ENCODE peak calls at places on chromosomes 16 and 17, in ten cellular contexts. One of them, this sample, is unnamed.

GRCh38 chr17:64480951-64481350 is 15.9 kb downstream of the POLG2 start:
- DNase-seq in Right ventricle myocardium superior: no peak
- DNase-seq in Ammon's horn: no peak
- DNase-seq in HT-29: no peak
- DNase-seq in iPS DF 6.9: no peak
- DNase-seq in T-helper 1 cell: no peak
- DNase-seq in GM23338: no peak
- DNase-seq in HS-27A: no peak
- DNase-seq in epithelial cell of prostate: no peak
- DNase-seq in head of caudate nucleus: no peak
- DNase-seq in this sample: no peak

GRCh38 chr16:64132686-64133085 is 989.2 kb downstream of the CDH11 start:
- DNase-seq in HT-29: no peak
- DNase-seq in GM23338: no peak
- DNase-seq in Ammon's horn: peak
- DNase-seq in T-helper 1 cell: no peak
- DNase-seq in head of caudate nucleus: no peak
- DNase-seq in iPS DF 6.9: no peak
- DNase-seq in Right ventricle myocardium superior: no peak
- DNase-seq in epithelial cell of prostate: no peak
- DNase-seq in HS-27A: no peak
- DNase-seq in this sample: no peak

GRCh38 chr17:38742431-38743308 is 5.5 kb downstream of the PCGF2 start:
- DNase-seq in Ammon's horn: peak
- DNase-seq in HS-27A: no peak
- DNase-seq in HT-29: peak
- DNase-seq in GM23338: no peak
- DNase-seq in epithelial cell of prostate: no peak
- DNase-seq in Right ventricle myocardium superior: peak
- DNase-seq in iPS DF 6.9: no peak
- DNase-seq in head of caudate nucleus: no peak
- DNase-seq in T-helper 1 cell: no peak
- DNase-seq in this sample: no peak

GRCh38 chr17:52209507-52209906 is 51.0 kb upstream of the CA10 start:
- DNase-seq in epithelial cell of prostate: peak
- DNase-seq in Right ventricle myocardium superior: no peak
- DNase-seq in head of caudate nucleus: no peak
- DNase-seq in T-helper 1 cell: no peak
- DNase-seq in iPS DF 6.9: no peak
- DNase-seq in HS-27A: no peak
- DNase-seq in GM23338: no peak
- DNase-seq in Ammon's horn: no peak
- DNase-seq in HT-29: no peak
- DNase-seq in this sample: no peak

GRCh38 chr16:89115216-89115949 is 21.7 kb downstream of the ACSF3 start:
- DNase-seq in epithelial cell of prostate: no peak
- DNase-seq in HS-27A: no peak
- DNase-seq in iPS DF 6.9: no peak
- DNase-seq in GM23338: no peak
- DNase-seq in head of caudate nucleus: peak
- DNase-seq in T-helper 1 cell: peak
- DNase-seq in HT-29: no peak
- DNase-seq in Right ventricle myocardium superior: peak
- DNase-seq in Ammon's horn: peak
- DNase-seq in this sample: peak

GRCh38 chr17:74325743-74326379 is at the start of gene KIF19:
- DNase-seq in iPS DF 6.9: no peak
- DNase-seq in GM23338: peak
- DNase-seq in T-helper 1 cell: peak
- DNase-seq in Right ventricle myocardium superior: peak
- DNase-seq in HS-27A: no peak
- DNase-seq in head of caudate nucleus: peak
- DNase-seq in Ammon's horn: peak
- DNase-seq in HT-29: no peak
- DNase-seq in epithelial cell of prostate: no peak
- DNase-seq in this sample: peak

GRCh38 chr16:7171151-7171550 is 161.5 kb upstream of the RBFOX1 start:
- DNase-seq in Ammon's horn: no peak
- DNase-seq in HT-29: no peak
- DNase-seq in HS-27A: no peak
- DNase-seq in T-helper 1 cell: no peak
- DNase-seq in head of caudate nucleus: no peak
- DNase-seq in Right ventricle myocardium superior: no peak
- DNase-seq in iPS DF 6.9: no peak
- DNase-seq in GM23338: no peak
- DNase-seq in epithelial cell of prostate: no peak
- DNase-seq in this sample: no peak

GRCh38 chr17:76182016-76182764 is 41.1 kb upstream of the FOXJ1 start:
- DNase-seq in Right ventricle myocardium superior: peak
- DNase-seq in T-helper 1 cell: peak
- DNase-seq in HS-27A: peak
- DNase-seq in Ammon's horn: peak
- DNase-seq in head of caudate nucleus: peak
- DNase-seq in HT-29: peak
- DNase-seq in epithelial cell of prostate: peak
- DNase-seq in GM23338: peak
- DNase-seq in iPS DF 6.9: peak
- DNase-seq in this sample: peak

GRCh38 chr16:67419502-67419901 is 3.2 kb upstream of the ZDHHC1 start:
- DNase-seq in iPS DF 6.9: no peak
- DNase-seq in T-helper 1 cell: no peak
- DNase-seq in head of caudate nucleus: no peak
- DNase-seq in Right ventricle myocardium superior: no peak
- DNase-seq in epithelial cell of prostate: no peak
- DNase-seq in GM23338: no peak
- DNase-seq in HT-29: no peak
- DNase-seq in HS-27A: no peak
- DNase-seq in Ammon's horn: no peak
- DNase-seq in this sample: no peak

GRCh38 chr16:64933890-64934289 is 188.0 kb downstream of the CDH11 start:
- DNase-seq in head of caudate nucleus: peak
- DNase-seq in HT-29: no peak
- DNase-seq in Ammon's horn: peak
- DNase-seq in HS-27A: no peak
- DNase-seq in T-helper 1 cell: no peak
- DNase-seq in iPS DF 6.9: no peak
- DNase-seq in GM23338: no peak
- DNase-seq in epithelial cell of prostate: no peak
- DNase-seq in Right ventricle myocardium superior: no peak
- DNase-seq in this sample: no peak

GRCh38 chr17:74623693-74624093 is at the start of gene CD300E:
- DNase-seq in epithelial cell of prostate: no peak
- DNase-seq in HT-29: no peak
- DNase-seq in Ammon's horn: peak
- DNase-seq in HS-27A: no peak
- DNase-seq in T-helper 1 cell: no peak
- DNase-seq in iPS DF 6.9: no peak
- DNase-seq in Right ventricle myocardium superior: no peak
- DNase-seq in head of caudate nucleus: no peak
- DNase-seq in GM23338: no peak
- DNase-seq in this sample: no peak

GRCh38 chr17:50841949-50842354 is 6.6 kb downstream of the WFIKKN2 start:
- DNase-seq in GM23338: peak
- DNase-seq in HT-29: peak
- DNase-seq in HS-27A: no peak
- DNase-seq in iPS DF 6.9: no peak
- DNase-seq in epithelial cell of prostate: no peak
- DNase-seq in Right ventricle myocardium superior: peak
- DNase-seq in head of caudate nucleus: peak
- DNase-seq in T-helper 1 cell: no peak
- DNase-seq in Ammon's horn: peak
- DNase-seq in this sample: no peak

GRCh38 chr16:77043076-77043475 is 147.9 kb upstream of the MON1B start:
- DNase-seq in HT-29: peak
- DNase-seq in GM23338: peak
- DNase-seq in Ammon's horn: no peak
- DNase-seq in T-helper 1 cell: no peak
- DNase-seq in iPS DF 6.9: no peak
- DNase-seq in head of caudate nucleus: no peak
- DNase-seq in Right ventricle myocardium superior: no peak
- DNase-seq in epithelial cell of prostate: no peak
- DNase-seq in HS-27A: no peak
- DNase-seq in this sample: no peak

GRCh38 chr17:72104164-72104862 is 16.5 kb upstream of the SOX9 start:
- DNase-seq in T-helper 1 cell: no peak
- DNase-seq in GM23338: no peak
- DNase-seq in Ammon's horn: peak
- DNase-seq in Right ventricle myocardium superior: peak
- DNase-seq in HS-27A: no peak
- DNase-seq in HT-29: no peak
- DNase-seq in iPS DF 6.9: no peak
- DNase-seq in epithelial cell of prostate: no peak
- DNase-seq in head of caudate nucleus: peak
- DNase-seq in this sample: no peak

This sample was measured in Right ventricle myocardium inferior.